ENCODE peak calls at places on chromosomes 5 and 9, in five cellular contexts. Y, V, W, F and B are unnamed samples.

GRCh38 chr5:84403773-84404172 is 19.1 kb upstream of the EDIL3 start:
- DNase-seq in Y (peak; percentile 71), F (no peak), W (no peak), V (peak; percentile 21), B (no peak)

GRCh38 chr9:74570879-74571512 is 73.9 kb downstream of the RORB start:
- DNase-seq in W (no peak), F (no peak), Y (peak; percentile 11), V (peak; percentile 21), B (peak; percentile 2)

GRCh38 chr5:25028994-25029393 is 384.2 kb upstream of the CDH10 start:
- DNase-seq in W (no peak), V (no peak), F (no peak), Y (no peak), B (no peak)

GRCh38 chr9:113290052-113290607 is 13.0 kb downstream of the RNF183 start:
- DNase-seq in F (no peak), V (no peak), W (no peak), Y (no peak), B (no peak)

GRCh38 chr9:123825337-123825736 is 104.6 kb downstream of the DENND1A start:
- DNase-seq in Y (no peak), W (no peak), V (no peak), F (no peak), B (no peak)

GRCh38 chr5:98455660-98456059 is 317.8 kb upstream of the RGMB start:
- DNase-seq in V (peak; percentile 83), Y (peak; percentile 74), F (no peak), W (no peak), B (peak; percentile 22)

GRCh38 chr5:150579462-150580400 is 60.7 kb upstream of the SYNPO start:
- DNase-seq in Y (no peak), W (no peak), F (no peak), V (no peak), B (no peak)

GRCh38 chr9:69758981-69759477 is 782 bp downstream of the PTAR1 start:
- DNase-seq in V (no peak), Y (peak; percentile 13), W (no peak), F (no peak), B (no peak)

GRCh38 chr5:96112123-96112670 is 150.5 kb upstream of the ELL2 start:
- DNase-seq in Y (no peak), F (no peak), V (no peak), W (no peak), B (no peak)

GRCh38 chr9:20692554-20692953 is 8.5 kb downstream of the FOCAD start:
- DNase-seq in F (no peak), W (no peak), Y (no peak), V (no peak), B (no peak)

GRCh38 chr9:119252671-119253299 is 116.5 kb downstream of the BRINP1 start:
- DNase-seq in Y (no peak), W (no peak), V (no peak), F (no peak), B (no peak)

GRCh38 chr5:16863380-16864007 is 72.6 kb downstream of the MYO10 start:
- DNase-seq in Y (no peak), V (no peak), F (no peak), W (no peak), B (peak; percentile 65)

GRCh38 chr9:89844535-89844934 is 239.7 kb downstream of the GADD45G start:
- DNase-seq in V (no peak), W (peak; percentile 52), F (peak; percentile 12), Y (no peak), B (no peak)

GRCh38 chr9:97744710-97745708 is 47.9 kb upstream of the XPA start:
- DNase-seq in V (no peak), Y (no peak), W (no peak), F (no peak), B (no peak)

GRCh38 chr5:76252437-76252836 is 150.6 kb upstream of the IQGAP2 start:
- DNase-seq in Y (no peak), V (no peak), F (no peak), W (no peak), B (no peak)

GRCh38 chr9:135144581-135145108 is 57.2 kb downstream of the OLFM1 start:
- DNase-seq in W (no peak), V (no peak), Y (no peak), F (no peak), B (no peak)

GRCh38 chr9:129416831-129417604 is 203.9 kb downstream of the C9orf50 start:
- DNase-seq in Y (no peak), F (no peak), W (peak; percentile 65), V (no peak), B (no peak)

GRCh38 chr5:35230043-35230611 is at the start of gene PRLR:
- DNase-seq in W (no peak), V (peak; percentile 12), F (no peak), Y (peak; percentile 25), B (no peak)

GRCh38 chr9:108671794-108672193 is 184.0 kb downstream of the ACTL7B start:
- DNase-seq in V (peak; percentile 36), F (no peak), W (no peak), Y (peak; percentile 97), B (no peak)

GRCh38 chr5:54090495-54091084 is 219.8 kb downstream of the ARL15 start:
- DNase-seq in V (peak; percentile 70), Y (peak; percentile 96), F (no peak), W (no peak), B (peak; percentile 22)

GRCh38 chr9:124222918-124223720 is 34.6 kb upstream of the NEK6 start:
- DNase-seq in W (peak; percentile 83), Y (peak; percentile 41), V (peak; percentile 28), F (no peak), B (no peak)

GRCh38 chr5:133106761-133107572 is 55.2 kb downstream of the HSPA4 start:
- DNase-seq in V (no peak), W (no peak), Y (no peak), F (no peak), B (no peak)

GRCh38 chr5:50655810-50656205 is 10.6 kb upstream of the PARP8 start:
- DNase-seq in W (peak; percentile 54), Y (no peak), F (no peak), V (no peak), B (no peak)

GRCh38 chr9:136194540-136194939 is 10.4 kb downstream of the LHX3 start:
- DNase-seq in Y (no peak), F (no peak), W (no peak), V (no peak), B (no peak)

GRCh38 chr5:140261403-140262171 is 41.3 kb downstream of the PFDN1 start:
- DNase-seq in W (peak; percentile 67), V (peak; percentile 59), Y (peak; percentile 85), F (peak; percentile 30), B (peak; percentile 37)

GRCh38 chr9:21668504-21668903 is 133.9 kb upstream of the MTAP start:
- DNase-seq in V (no peak), Y (no peak), F (no peak), W (no peak), B (no peak)

GRCh38 chr5:140806834-140807775 is at the start of gene PCDHA4:
- DNase-seq in Y (peak; percentile 9), W (peak; percentile 80), F (no peak), V (no peak), B (no peak)

GRCh38 chr9:110047232-110047954 is 160.6 kb downstream of the C9orf152 start:
- DNase-seq in Y (no peak), F (no peak), V (no peak), W (no peak), B (no peak)

GRCh38 chr5:14597080-14597479 is 15.5 kb downstream of the OTULINL start:
- DNase-seq in F (no peak), Y (no peak), W (no peak), V (no peak), B (no peak)

GRCh38 chr9:21690561-21690960 is 111.9 kb upstream of the MTAP start:
- DNase-seq in Y (peak; percentile 56), V (no peak), F (no peak), W (no peak), B (no peak)

GRCh38 chr9:34123682-34124081 is 2.8 kb downstream of the DCAF12 start:
- DNase-seq in W (no peak), V (no peak), Y (no peak), F (peak; percentile 68), B (no peak)

GRCh38 chr9:121557581-121558422 is 58.2 kb upstream of the GGTA1 start:
- DNase-seq in W (no peak), F (peak; percentile 23), Y (peak; percentile 91), V (peak; percentile 30), B (peak; percentile 52)

GRCh38 chr5:100709771-100710170 is 174.6 kb downstream of the FAM174A start:
- DNase-seq in Y (no peak), W (no peak), V (no peak), F (no peak), B (no peak)

GRCh38 chr9:34985311-34985899 is 4.1 kb upstream of the DNAJB5 start:
- DNase-seq in W (peak; percentile 5), V (no peak), F (peak; percentile 78), Y (peak; percentile 40), B (no peak)

GRCh38 chr5:138230981-138231589 is 18.0 kb upstream of the CDC23 start:
- DNase-seq in V (no peak), Y (peak; percentile 16), W (peak; percentile 16), F (no peak), B (no peak)